ENCODE peak calls at places on chromosomes 5 and 9, in seven cellular contexts. E, U, O, F, Z, G and W are unnamed samples. For H3K27me3, the result is how much of the 10 kb centered on the place peaks cover.

GRCh38 chr5:109407913-109408312 is 1.9 kb downstream of the PJA2 start:
- DNase-seq in Z (no peak), E (no peak), G (no peak), U (no peak), O (no peak), F (no peak), W (no peak)

GRCh38 chr9:136808075-136808780 is 480 bp downstream of the RABL6 start:
- DNase-seq in F (peak), Z (peak), E (no peak), O (no peak), U (peak), G (peak), W (peak)

GRCh38 chr5:179124329-179124852 is 64.2 kb downstream of the ZNF354C start:
- DNase-seq in E (no peak), Z (peak), O (no peak), F (no peak), U (no peak), G (no peak), W (peak)

GRCh38 chr5:137856201-137856600 is 11.5 kb upstream of the MYOT start:
- DNase-seq in E (no peak), Z (no peak), F (no peak), U (no peak), G (no peak), O (no peak), W (no peak)

GRCh38 chr5:25604682-25605081 is 959.9 kb upstream of the CDH10 start:
- DNase-seq in E (no peak), O (no peak), U (no peak), Z (no peak), F (no peak), G (no peak), W (no peak)

GRCh38 chr9:86865957-86866356 is 81.3 kb downstream of the GAS1 start:
- DNase-seq in G (no peak), O (no peak), U (no peak), E (no peak), Z (no peak), F (no peak), W (no peak)

GRCh38 chr9:3261484-3261883 is 264.3 kb downstream of the RFX3 start:
- DNase-seq in E (no peak), O (no peak), Z (no peak), U (no peak), G (no peak), F (no peak), W (no peak)

GRCh38 chr5:38848637-38849036 is 2.8 kb downstream of the OSMR start:
- DNase-seq in Z (no peak), E (no peak), G (no peak), O (no peak), F (no peak), U (no peak), W (no peak)

GRCh38 chr9:115107701-115108100 is 10.3 kb downstream of the TNC start:
- DNase-seq in Z (no peak), F (no peak), O (peak), G (peak), U (no peak), E (no peak), W (no peak)

GRCh38 chr9:126081746-126082145 is 244.9 kb upstream of the MVB12B start:
- DNase-seq in U (no peak), F (no peak), G (no peak), O (no peak), E (no peak), Z (no peak), W (no peak)

DNA sequence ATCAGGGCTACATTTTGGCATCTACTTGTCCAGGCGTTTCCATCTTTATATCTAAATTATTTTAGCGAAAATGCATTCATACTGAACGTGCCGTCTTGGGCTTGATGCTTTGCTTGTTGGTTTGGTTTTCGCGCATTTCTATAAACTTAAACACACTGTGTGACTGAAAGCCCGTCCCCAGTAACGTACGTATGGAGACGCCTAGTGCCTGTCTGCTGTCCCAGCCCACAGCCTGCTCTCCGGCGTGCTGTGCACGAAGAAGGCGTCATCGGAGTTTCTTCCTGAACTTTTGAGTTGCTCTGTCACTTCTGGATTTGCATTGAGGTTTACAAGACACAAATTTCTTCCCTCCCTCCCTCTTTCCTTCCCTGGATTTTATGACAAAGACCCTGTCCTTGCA is 40.6 kb upstream of the IRX4 start:
- DNase-seq in O (no peak), E (no peak), F (no peak), Z (no peak), G (no peak), U (no peak), W (no peak)
- H3K27me3 ChIP-seq in O (under half), E (under half), F (under half), Z (under half), G (under half), U (under half), W (under half)

DNA sequence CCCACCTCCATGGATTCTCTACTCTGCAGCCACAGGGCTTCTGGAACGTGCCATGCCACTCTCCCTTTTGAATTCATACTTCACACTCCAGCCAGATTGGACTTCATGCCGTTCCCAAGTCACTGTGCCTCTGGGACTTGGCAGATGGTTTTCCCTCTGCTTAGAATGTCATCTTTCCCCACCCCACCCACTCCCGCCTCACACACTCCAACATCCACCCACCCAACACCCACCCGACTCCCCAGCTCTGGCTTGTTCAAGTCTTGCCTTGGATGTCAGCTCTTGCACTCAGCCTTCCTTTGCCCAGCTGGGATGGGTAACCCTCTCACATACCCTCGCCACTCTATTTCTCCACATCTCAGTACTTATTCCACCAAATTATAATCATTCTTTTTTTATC is 142.1 kb upstream of the DHFR start:
- DNase-seq in F (no peak), G (no peak), U (no peak), Z (no peak), E (no peak), O (no peak), W (no peak)
- H3K27ac ChIP-seq in F (no peak), G (no peak), U (no peak), Z (no peak), E (peak), O (no peak), W (no peak)

GRCh38 chr5:150155258-150156032 is at the start of gene PDGFRB:
- DNase-seq in O (peak), U (peak), G (peak), F (peak), Z (peak), E (peak), W (peak)
- H3K27me3 ChIP-seq in O (under half), U (under half), G (under half), F (under half), Z (under half), E (under half), W (under half)

DNA sequence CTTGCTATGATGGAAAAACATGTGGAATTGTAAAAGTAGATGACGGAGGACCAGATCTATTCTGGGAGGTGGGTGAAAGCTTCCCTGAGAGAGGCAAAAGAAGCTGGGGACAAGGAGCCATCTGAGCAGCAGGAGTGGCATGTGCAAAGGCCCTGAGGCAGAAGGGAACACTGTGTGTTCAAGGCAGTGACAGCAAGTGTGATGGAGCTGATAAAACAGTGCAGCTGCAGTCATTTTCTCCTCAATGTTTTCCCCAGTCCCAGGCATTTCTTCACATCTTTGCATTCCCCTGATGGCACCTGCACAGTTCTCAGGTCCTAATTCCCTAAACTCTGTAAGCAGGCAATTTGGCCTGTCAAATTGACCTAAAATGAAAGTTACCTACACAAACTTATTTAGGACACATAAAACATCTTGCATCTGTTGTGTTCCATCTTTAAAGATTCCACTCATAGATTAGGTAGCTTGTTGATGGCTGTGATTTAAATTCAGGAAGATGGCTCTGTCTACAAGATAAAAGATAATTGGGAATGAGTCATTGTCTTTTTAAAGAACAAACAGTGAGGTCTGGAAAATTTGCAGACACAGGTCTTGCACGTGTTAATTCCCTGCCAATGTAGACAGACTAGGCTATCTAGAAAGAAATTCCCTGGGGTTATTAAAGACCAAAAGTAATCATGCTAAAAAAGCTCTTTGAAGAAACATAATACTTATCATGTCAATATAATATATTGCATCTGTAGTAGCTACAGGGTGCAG is 289.6 kb upstream of the SGCD start:
- DNase-seq in U (no peak), F (no peak), E (no peak), O (no peak), Z (no peak), G (no peak), W (no peak)
- H3K27ac ChIP-seq in U (no peak), F (no peak), E (no peak), O (no peak), Z (no peak), G (no peak), W (no peak)

GRCh38 chr5:174327317-174327864 is 281.9 kb downstream of the NSG2 start:
- DNase-seq in F (no peak), E (no peak), O (peak), U (no peak), G (peak), Z (no peak), W (peak)
- H3K27me3 ChIP-seq in F (under half), E (under half), O (under half), U (under half), G (under half), Z (under half), W (under half)

GRCh38 chr9:33437235-33437634 is 10.2 kb downstream of the AQP3 start:
- DNase-seq in G (no peak), Z (no peak), U (no peak), E (no peak), O (no peak), F (no peak), W (no peak)
- H3K27ac ChIP-seq in G (no peak), Z (no peak), U (no peak), E (no peak), O (no peak), F (no peak), W (peak)

GRCh38 chr9:35914307-35914807 is 5.1 kb downstream of the SPAAR start:
- DNase-seq in U (no peak), F (no peak), Z (no peak), E (no peak), O (peak), G (peak), W (peak)

GRCh38 chr9:35910613-35911488 is 1.6 kb downstream of the SPAAR start:
- DNase-seq in U (peak), Z (peak), F (peak), G (peak), O (peak), E (no peak), W (peak)

GRCh38 chr9:35911690-35912089 is 2.4 kb downstream of the SPAAR start:
- DNase-seq in E (no peak), G (no peak), F (no peak), Z (no peak), U (no peak), O (no peak), W (no peak)

GRCh38 chr9:35909687-35910612 is 660 bp downstream of the SPAAR start:
- DNase-seq in E (no peak), O (no peak), G (no peak), Z (no peak), U (no peak), F (no peak), W (no peak)

GRCh38 chr9:35912791-35913400 is 3.6 kb downstream of the SPAAR start:
- DNase-seq in G (no peak), F (no peak), O (no peak), E (no peak), Z (no peak), U (no peak), W (no peak)
- H3K27me3 ChIP-seq in G (under half), F (under half), O (under half), E (under half), Z (under half), U (under half), W (under half)

GRCh38 chr5:148482697-148483462 is 99.1 kb downstream of the FBXO38 start:
- DNase-seq in F (peak), U (peak), O (peak), E (no peak), G (peak), Z (peak), W (peak)
- H3K27ac ChIP-seq in F (no peak), U (no peak), O (no peak), E (no peak), G (no peak), Z (no peak), W (no peak)

GRCh38 chr9:124469011-124469832 is 19.0 kb downstream of the ADGRD2 start:
- DNase-seq in O (no peak), G (no peak), Z (no peak), E (no peak), U (no peak), F (no peak), W (no peak)
- H3K27me3 ChIP-seq in O (under half), G (under half), Z (under half), E (under half), U (under half), F (under half), W (under half)

DNA sequence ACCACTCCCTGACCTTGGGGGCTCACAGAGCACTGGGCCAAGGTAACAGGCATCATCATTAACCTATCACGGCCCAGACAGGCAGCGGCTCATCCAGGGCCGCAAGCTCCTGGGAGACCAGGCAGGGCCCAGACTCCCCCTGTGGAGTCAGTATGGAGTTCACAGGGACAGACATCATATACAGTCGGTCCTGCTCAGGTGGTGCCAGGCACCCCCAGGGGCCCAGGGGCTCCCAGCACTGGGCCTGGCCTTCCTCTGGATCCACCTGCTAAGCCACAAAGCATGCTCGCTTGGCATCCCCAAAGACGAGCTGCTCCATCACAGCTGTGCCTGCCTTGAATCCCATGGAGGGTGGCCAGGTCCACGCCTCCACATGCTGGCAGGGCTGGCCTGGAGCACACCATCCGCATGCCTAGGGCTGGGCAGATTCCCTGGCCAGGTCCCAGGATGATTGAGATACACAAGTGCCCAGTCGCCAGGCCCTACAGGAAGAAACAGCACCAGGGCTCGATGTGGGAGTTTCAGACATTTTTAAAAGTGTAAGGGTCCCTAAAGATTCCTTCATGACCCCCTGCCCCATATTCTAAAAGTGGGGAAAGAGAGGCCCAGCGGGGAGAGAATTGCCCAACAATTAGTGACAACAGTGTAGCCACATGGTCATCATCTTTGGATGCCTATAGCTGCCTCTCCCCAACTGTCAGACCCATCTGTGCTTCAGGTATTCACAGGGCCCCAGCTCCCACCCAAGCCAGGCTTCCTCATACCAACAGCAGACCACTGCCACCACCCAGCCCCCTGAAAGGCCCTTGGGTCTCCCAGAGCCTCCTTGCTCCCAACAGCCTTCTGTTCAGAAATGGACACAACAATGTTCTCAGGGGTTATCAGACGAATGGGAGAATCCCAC is 4.4 kb downstream of the BICD2 start:
- DNase-seq in Z (no peak), E (peak), F (no peak), G (peak), U (no peak), O (no peak), W (peak)
- H3K27ac ChIP-seq in Z (no peak), E (no peak), F (no peak), G (no peak), U (no peak), O (no peak), W (peak)